ENCODE peak calls at places on chromosomes 3 and 15, in eight cellular contexts. Q is WTC11, J is HT1080, B is T-helper 17 cell, L is frontal cortex, P is smooth muscle cell of the brain vasculature, T is RPMI8226, F is tibial nerve. E is an unnamed sample.

GRCh38 chr3:171129827-171130226 is 103.3 kb upstream of the SLC2A2 start:
- DNase-seq in Q (no peak), J (peak), B (no peak), L (no peak), P (no peak), T (no peak), F (no peak), E (no peak)

GRCh38 chr15:31977812-31978662 is 52.3 kb upstream of the CHRNA7 start:
- DNase-seq in Q (peak), J (peak), B (no peak), L (peak), P (no peak), T (peak), F (no peak), E (no peak)

GRCh38 chr15:35486296-35486695 is 59.7 kb downstream of the DPH6 start:
- DNase-seq in Q (no peak), J (no peak), B (no peak), L (no peak), P (no peak), T (no peak), F (no peak), E (no peak)

GRCh38 chr3:15606434-15606891 is 4.9 kb downstream of the BTD start:
- DNase-seq in Q (no peak), J (no peak), B (no peak), L (no peak), P (no peak), T (no peak), F (no peak), E (no peak)

GRCh38 chr3:46208167-46208704 is at the start of gene CCR1:
- DNase-seq in Q (peak), J (peak), B (no peak), L (no peak), P (no peak), T (peak), F (peak), E (no peak)

GRCh38 chr3:81829946-81830345 is 68.5 kb upstream of the GBE1 start:
- DNase-seq in Q (no peak), J (peak), B (no peak), L (no peak), P (no peak), T (no peak), F (no peak), E (no peak)

GRCh38 chr3:125643127-125643526 is 47.8 kb upstream of the OSBPL11 start:
- DNase-seq in Q (no peak), J (no peak), B (no peak), L (no peak), P (no peak), T (no peak), F (no peak), E (no peak)

GRCh38 chr3:89682556-89682955 is 575.1 kb downstream of the EPHA3 start:
- DNase-seq in Q (no peak), J (peak), B (no peak), L (no peak), P (peak), T (no peak), F (no peak), E (no peak)

GRCh38 chr3:21860657-21861056 is 109.6 kb upstream of the ZNF385D start:
- DNase-seq in Q (no peak), J (no peak), B (no peak), L (no peak), P (no peak), T (no peak), F (no peak), E (no peak)

GRCh38 chr3:136624381-136624780 is 127.8 kb downstream of the STAG1 start:
- DNase-seq in Q (no peak), J (no peak), B (no peak), L (no peak), P (no peak), T (no peak), F (no peak), E (no peak)

GRCh38 chr3:101890716-101891115 is 41.4 kb downstream of the NFKBIZ start:
- DNase-seq in Q (no peak), J (peak), B (no peak), L (no peak), P (no peak), T (no peak), F (no peak), E (no peak)

GRCh38 chr15:99578809-99579208 is 13.0 kb downstream of the MEF2A start:
- DNase-seq in Q (no peak), J (peak), B (no peak), L (no peak), P (no peak), T (no peak), F (no peak), E (no peak)

GRCh38 chr15:77819271-77819806 is 186.6 kb upstream of the LINGO1 start:
- DNase-seq in Q (peak), J (no peak), B (no peak), L (peak), P (no peak), T (no peak), F (no peak), E (no peak)

GRCh38 chr3:152321806-152322377 is 53.2 kb downstream of the MBNL1 start:
- DNase-seq in Q (no peak), J (no peak), B (no peak), L (no peak), P (no peak), T (no peak), F (no peak), E (no peak)